ENCODE peak calls at places on chromosomes 13 and 19, in four cellular contexts. One of them, this sample, is unnamed.

GRCh38 chr13:28299941-28300340 is 161.6 kb downstream of the PAN3 start:
- DNase-seq in HEK293T: no peak
- DNase-seq in GM12878: no peak
- DNase-seq in K562: no peak
- DNase-seq in this sample: no peak

GRCh38 chr13:41934120-41934519 is 26.8 kb downstream of the VWA8 start:
- DNase-seq in HEK293T: no peak
- DNase-seq in GM12878: no peak
- DNase-seq in K562: no peak
- DNase-seq in this sample: no peak

GRCh38 chr19:3950871-3951861 is 18.3 kb downstream of the NMRK2 start:
- DNase-seq in K562: peak
- DNase-seq in GM12878: no peak
- DNase-seq in HEK293T: no peak
- DNase-seq in this sample: no peak

GRCh38 chr19:58577581-58578429 is 4.7 kb upstream of the MZF1 start:
- DNase-seq in K562: no peak
- DNase-seq in HEK293T: no peak
- DNase-seq in GM12878: no peak
- DNase-seq in this sample: no peak

GRCh38 chr13:104315606-104316005 is 1249.4 kb upstream of the SLC10A2 start:
- DNase-seq in K562: no peak
- DNase-seq in GM12878: no peak
- DNase-seq in HEK293T: no peak
- DNase-seq in this sample: peak

GRCh38 chr13:37492061-37492460 is 106.5 kb downstream of the POSTN start:
- DNase-seq in K562: no peak
- DNase-seq in HEK293T: no peak
- DNase-seq in GM12878: no peak
- DNase-seq in this sample: no peak

GRCh38 chr13:104586010-104586746 is 1520.0 kb upstream of the SLC10A2 start:
- DNase-seq in K562: no peak
- DNase-seq in HEK293T: peak
- DNase-seq in GM12878: no peak
- DNase-seq in this sample: no peak

GRCh38 chr19:39031368-39032163 is 783 bp downstream of the FBXO27 start:
- DNase-seq in K562: peak
- DNase-seq in HEK293T: peak
- DNase-seq in GM12878: peak
- DNase-seq in this sample: no peak

GRCh38 chr19:752652-753517 is 2.0 kb downstream of the MISP start:
- DNase-seq in GM12878: no peak
- DNase-seq in K562: peak
- DNase-seq in HEK293T: no peak
- DNase-seq in this sample: peak

GRCh38 chr13:74210693-74211393 is 76.6 kb upstream of the KLF12 start:
- DNase-seq in GM12878: no peak
- DNase-seq in K562: no peak
- DNase-seq in HEK293T: peak
- DNase-seq in this sample: no peak

GRCh38 chr19:43464089-43464775 is 1.2 kb downstream of the LYPD3 start:
- DNase-seq in GM12878: no peak
- DNase-seq in HEK293T: peak
- DNase-seq in K562: peak
- DNase-seq in this sample: no peak

GRCh38 chr13:24699541-24699940 is 19.3 kb downstream of the ATP12A start:
- DNase-seq in HEK293T: no peak
- DNase-seq in GM12878: no peak
- DNase-seq in K562: no peak
- DNase-seq in this sample: no peak

GRCh38 chr19:51259348-51260245 is 8.7 kb downstream of the SIGLECL1 start:
- DNase-seq in GM12878: peak
- DNase-seq in HEK293T: peak
- DNase-seq in K562: peak
- DNase-seq in this sample: peak

GRCh38 chr19:58374200-58374599 is 6.6 kb downstream of the ZNF837 start:
- DNase-seq in GM12878: no peak
- DNase-seq in K562: no peak
- DNase-seq in HEK293T: no peak
- DNase-seq in this sample: no peak

GRCh38 chr19:18144361-18144760 is 8.6 kb upstream of the PIK3R2 start:
- DNase-seq in HEK293T: no peak
- DNase-seq in GM12878: no peak
- DNase-seq in K562: no peak
- DNase-seq in this sample: no peak

GRCh38 chr19:28377077-28377476 is 835.9 kb downstream of the UQCRFS1 start:
- DNase-seq in GM12878: no peak
- DNase-seq in K562: no peak
- DNase-seq in HEK293T: no peak
- DNase-seq in this sample: no peak

GRCh38 chr19:37362733-37363132 is 8.2 kb upstream of the ZNF527 start:
- DNase-seq in K562: peak
- DNase-seq in GM12878: no peak
- DNase-seq in HEK293T: no peak
- DNase-seq in this sample: peak

GRCh38 chr19:14434543-14435319 is 1.6 kb downstream of the PKN1 start:
- DNase-seq in HEK293T: no peak
- DNase-seq in GM12878: no peak
- DNase-seq in K562: peak
- DNase-seq in this sample: peak

GRCh38 chr13:37175996-37176395 is 70.5 kb upstream of the CSNK1A1L start:
- DNase-seq in HEK293T: no peak
- DNase-seq in K562: no peak
- DNase-seq in GM12878: no peak
- DNase-seq in this sample: no peak

GRCh38 chr13:34208326-34208725 is 390.4 kb downstream of the RFC3 start:
- DNase-seq in HEK293T: no peak
- DNase-seq in GM12878: no peak
- DNase-seq in K562: no peak
- DNase-seq in this sample: no peak

GRCh38 chr13:77733674-77734073 is 36.2 kb downstream of the SLAIN1 start:
- DNase-seq in GM12878: no peak
- DNase-seq in HEK293T: peak
- DNase-seq in K562: no peak
- DNase-seq in this sample: no peak

GRCh38 chr13:95788100-95788463 is 111.1 kb downstream of the DNAJC3 start:
- DNase-seq in HEK293T: no peak
- DNase-seq in GM12878: no peak
- DNase-seq in K562: no peak
- DNase-seq in this sample: no peak

GRCh38 chr13:104823071-104823470 is 1712.4 kb downstream of the EFNB2 start:
- DNase-seq in GM12878: no peak
- DNase-seq in K562: no peak
- DNase-seq in HEK293T: no peak
- DNase-seq in this sample: no peak

GRCh38 chr13:24097064-24097463 is 63.5 kb upstream of the SPATA13 start:
- DNase-seq in K562: no peak
- DNase-seq in GM12878: peak
- DNase-seq in HEK293T: no peak
- DNase-seq in this sample: peak

GRCh38 chr19:28331596-28331995 is 881.4 kb downstream of the UQCRFS1 start:
- DNase-seq in GM12878: no peak
- DNase-seq in K562: no peak
- DNase-seq in HEK293T: no peak
- DNase-seq in this sample: no peak

GRCh38 chr13:21668665-21669599 is 1.9 kb upstream of the FGF9 start:
- DNase-seq in GM12878: no peak
- DNase-seq in K562: no peak
- DNase-seq in HEK293T: peak
- DNase-seq in this sample: no peak

GRCh38 chr19:40006273-40006691 is 9.4 kb downstream of the ZNF546 start:
- DNase-seq in GM12878: no peak
- DNase-seq in HEK293T: no peak
- DNase-seq in K562: peak
- DNase-seq in this sample: no peak

GRCh38 chr19:48856921-48857320 is 11.5 kb downstream of the PLEKHA4 start:
- DNase-seq in HEK293T: no peak
- DNase-seq in GM12878: no peak
- DNase-seq in K562: no peak
- DNase-seq in this sample: no peak

GRCh38 chr19:11295665-11296245 is at the start of gene TSPAN16:
- DNase-seq in K562: no peak
- DNase-seq in GM12878: no peak
- DNase-seq in HEK293T: no peak
- DNase-seq in this sample: no peak

GRCh38 chr19:31676271-31677004 is 327.2 kb upstream of the TSHZ3 start:
- DNase-seq in HEK293T: no peak
- DNase-seq in GM12878: no peak
- DNase-seq in K562: no peak
- DNase-seq in this sample: no peak

GRCh38 chr19:54023191-54023590 is 31.8 kb downstream of the CACNG6 start:
- DNase-seq in GM12878: no peak
- DNase-seq in HEK293T: no peak
- DNase-seq in K562: no peak
- DNase-seq in this sample: no peak

GRCh38 chr19:1172353-1173159 is 1.5 kb downstream of the SBNO2 start:
- DNase-seq in GM12878: no peak
- DNase-seq in K562: no peak
- DNase-seq in HEK293T: no peak
- DNase-seq in this sample: no peak

GRCh38 chr13:101417043-101417406 is 717 bp upstream of the NALCN start:
- DNase-seq in HEK293T: peak
- DNase-seq in K562: no peak
- DNase-seq in GM12878: no peak
- DNase-seq in this sample: no peak

GRCh38 chr13:89869312-89869711 is 1478.2 kb upstream of the MIR17HG start:
- DNase-seq in K562: no peak
- DNase-seq in GM12878: no peak
- DNase-seq in HEK293T: no peak
- DNase-seq in this sample: no peak

GRCh38 chr19:9883231-9883758 is 48.2 kb downstream of the PIN1 start:
- DNase-seq in GM12878: no peak
- DNase-seq in K562: no peak
- DNase-seq in HEK293T: no peak
- DNase-seq in this sample: no peak

GRCh38 chr13:108276060-108276459 is 6.5 kb downstream of the TNFSF13B start:
- DNase-seq in HEK293T: no peak
- DNase-seq in GM12878: no peak
- DNase-seq in K562: no peak
- DNase-seq in this sample: no peak
- TF ChIP-seq FOXK2 in HEK293T: no peak
- TF ChIP-seq FOXK2 in GM12878: no peak
- TF ChIP-seq FOXK2 in K562: no peak
- TF ChIP-seq FOXK2 in this sample: no peak

DNA sequence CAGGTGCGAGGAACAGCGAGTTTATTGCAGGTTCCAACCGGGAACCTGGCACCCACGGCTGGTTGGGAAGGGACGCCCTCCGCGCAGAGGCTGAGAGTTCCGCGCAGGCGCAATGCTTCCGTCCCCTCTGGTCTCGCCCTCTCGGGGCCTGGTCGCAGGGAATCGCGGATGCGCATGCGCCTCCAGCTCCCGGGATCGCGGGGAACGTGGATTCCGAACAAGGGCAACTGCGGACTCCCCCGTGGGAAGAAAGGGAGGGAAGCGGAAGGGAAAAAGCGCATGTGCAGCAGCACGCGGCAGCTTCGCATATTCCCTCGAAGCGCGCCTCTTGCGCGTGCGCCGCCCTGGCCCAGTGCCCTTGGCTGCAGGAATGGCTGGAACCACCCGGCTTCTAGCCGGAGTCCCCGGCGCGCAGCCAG is 1.1 kb downstream of the TSSK6 start:
- DNase-seq in K562: no peak
- DNase-seq in HEK293T: no peak
- DNase-seq in GM12878: no peak
- DNase-seq in this sample: no peak
- TF ChIP-seq FOXK2 in K562: no peak
- TF ChIP-seq FOXK2 in HEK293T: no peak
- TF ChIP-seq FOXK2 in GM12878: no peak
- TF ChIP-seq FOXK2 in this sample: no peak

DNA sequence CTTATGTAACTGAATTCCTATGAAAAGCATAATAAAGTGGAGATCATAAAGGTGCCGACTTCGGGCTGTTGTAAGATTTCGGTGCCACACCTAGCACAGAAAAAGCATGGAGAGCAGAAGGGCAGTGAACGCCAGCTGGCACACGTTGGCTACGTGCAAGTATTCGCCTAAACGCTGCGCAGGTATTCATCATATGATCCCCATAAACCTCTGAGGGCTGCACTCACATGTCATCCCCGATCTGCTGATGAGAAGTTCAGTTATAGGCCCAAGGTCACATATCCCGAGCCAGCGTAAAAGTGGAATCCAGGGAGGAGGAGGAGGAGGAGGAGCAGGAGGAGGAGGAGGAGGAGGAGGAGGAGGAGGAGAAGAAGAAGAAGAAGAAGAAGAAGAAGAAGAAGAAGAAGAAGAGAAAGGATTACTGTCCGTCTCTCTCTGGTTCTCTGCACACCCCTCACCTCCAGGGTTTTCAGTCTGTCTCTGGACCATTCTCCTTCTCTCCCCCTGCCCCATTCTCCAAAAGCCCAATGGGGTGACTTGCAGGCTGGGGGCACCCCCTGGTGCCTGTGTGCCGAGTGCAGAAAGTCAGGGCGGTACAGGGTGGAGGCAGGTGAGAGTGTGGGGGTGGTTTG is 18.6 kb upstream of the CYP2S1 start:
- DNase-seq in HEK293T: no peak
- DNase-seq in K562: no peak
- DNase-seq in GM12878: no peak
- DNase-seq in this sample: no peak
- TF ChIP-seq FOXK2 in HEK293T: no peak
- TF ChIP-seq FOXK2 in K562: no peak
- TF ChIP-seq FOXK2 in GM12878: no peak
- TF ChIP-seq FOXK2 in this sample: no peak

GRCh38 chr13:113669871-113670341 is 2.9 kb downstream of the GRK1 start:
- DNase-seq in HEK293T: no peak
- DNase-seq in GM12878: no peak
- DNase-seq in K562: no peak
- DNase-seq in this sample: no peak

GRCh38 chr13:113669231-113669870 is 2.3 kb downstream of the GRK1 start:
- DNase-seq in K562: no peak
- DNase-seq in HEK293T: no peak
- DNase-seq in GM12878: no peak
- DNase-seq in this sample: no peak

GRCh38 chr13:113667771-113668490 is 912 bp downstream of the GRK1 start:
- DNase-seq in HEK293T: no peak
- DNase-seq in GM12878: no peak
- DNase-seq in K562: no peak
- DNase-seq in this sample: no peak

GRCh38 chr13:113666951-113667701 is at the start of gene GRK1:
- DNase-seq in K562: no peak
- DNase-seq in GM12878: no peak
- DNase-seq in HEK293T: no peak
- DNase-seq in this sample: no peak

DNA sequence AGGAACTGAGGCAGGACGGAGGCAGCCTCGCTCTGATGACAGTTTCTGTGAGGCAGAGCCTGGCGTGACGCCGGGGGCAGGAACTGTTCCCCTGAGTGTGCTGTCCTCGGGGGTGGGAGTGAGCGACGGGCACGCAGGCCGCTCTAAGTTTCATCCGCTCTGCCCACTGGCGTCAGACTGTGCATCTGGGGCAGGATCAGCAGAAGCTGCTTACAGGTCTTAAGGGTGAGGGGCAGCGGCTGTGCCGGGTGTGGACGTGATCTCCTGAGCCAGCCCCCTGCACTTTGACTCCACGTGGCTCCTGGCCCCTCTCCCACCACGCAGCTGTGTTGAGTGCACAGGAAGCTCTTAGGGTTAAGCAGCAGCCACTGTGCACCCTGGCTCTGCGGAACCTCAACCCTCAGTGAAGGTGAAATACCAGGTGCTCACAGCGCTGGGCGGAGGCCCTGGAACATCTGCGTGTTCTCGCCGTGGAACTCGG is 1.5 kb downstream of the GRK1 start:
- DNase-seq in GM12878: no peak
- DNase-seq in K562: no peak
- DNase-seq in HEK293T: no peak
- DNase-seq in this sample: no peak
- TF ChIP-seq FOXK2 in GM12878: no peak
- TF ChIP-seq FOXK2 in K562: no peak
- TF ChIP-seq FOXK2 in HEK293T: no peak
- TF ChIP-seq FOXK2 in this sample: no peak

This sample was measured in HepG2.